ENCODE peak calls at places on chromosomes 2 and 18, in six cellular contexts. Y, F, E, G, W and U are unnamed samples.

GRCh38 chr2:144256996-144257707 is 262.8 kb downstream of the ZEB2 start:
- DNase-seq in Y (no peak), E (no peak), F (peak), W (no peak), G (peak), U (peak)

GRCh38 chr18:8367217-8367988 is 241.8 kb upstream of the RAB12 start:
- DNase-seq in W (peak), E (no peak), Y (peak), G (peak), F (no peak), U (no peak)

GRCh38 chr2:118123561-118124232 is 35.4 kb downstream of the INSIG2 start:
- DNase-seq in F (peak), Y (no peak), W (no peak), G (peak), E (no peak), U (peak)

GRCh38 chr2:238846503-238847431 is 1.1 kb upstream of the TWIST2 start:
- DNase-seq in W (no peak), F (no peak), Y (no peak), G (peak), E (no peak), U (peak)

GRCh38 chr2:208571764-208572131 is 165.2 kb downstream of the PTH2R start:
- DNase-seq in Y (no peak), E (no peak), F (no peak), G (no peak), W (no peak), U (no peak)

GRCh38 chr2:97992836-97993825 is 2.6 kb downstream of the TMEM131 start:
- DNase-seq in W (no peak), F (peak), Y (no peak), G (peak), E (no peak), U (no peak)

GRCh38 chr2:235357881-235358280 is 136.0 kb upstream of the AGAP1 start:
- DNase-seq in W (no peak), Y (no peak), E (no peak), G (no peak), F (no peak), U (no peak)

GRCh38 chr2:136765256-136765735 is at the start of gene THSD7B:
- DNase-seq in G (peak), F (no peak), W (peak), E (no peak), Y (peak), U (no peak)

GRCh38 chr2:176483901-176484568 is 214.8 kb downstream of the MTX2 start:
- DNase-seq in W (no peak), G (no peak), Y (no peak), E (no peak), F (peak), U (no peak)

GRCh38 chr2:28586864-28587263 is 91.0 kb downstream of the PLB1 start:
- DNase-seq in E (no peak), W (peak), Y (peak), F (no peak), G (no peak), U (no peak)

GRCh38 chr2:62016957-62017356 is 111.5 kb downstream of the COMMD1 start:
- DNase-seq in E (no peak), Y (no peak), G (no peak), F (no peak), W (no peak), U (no peak)

GRCh38 chr2:160294339-160294803 is 94.3 kb upstream of the ITGB6 start:
- DNase-seq in F (peak), W (no peak), E (no peak), Y (no peak), G (peak), U (peak)

GRCh38 chr2:49416252-49416651 is 261.9 kb upstream of the FSHR start:
- DNase-seq in E (no peak), F (no peak), G (no peak), Y (no peak), W (no peak), U (no peak)

GRCh38 chr2:98269274-98269673 is 77.0 kb upstream of the CNGA3 start:
- DNase-seq in Y (no peak), W (no peak), G (peak), F (peak), E (no peak), U (peak)

GRCh38 chr2:44360749-44361329 is 455 bp downstream of the PREPL start:
- DNase-seq in G (no peak), W (no peak), F (peak), E (no peak), Y (no peak), U (peak)

GRCh38 chr18:49162226-49162848 is 211.6 kb upstream of the SMAD7 start:
- DNase-seq in F (no peak), W (no peak), G (no peak), Y (peak), E (no peak), U (no peak)
- H3K4me3 ChIP-seq in F (no peak), W (no peak), G (no peak), Y (no peak), E (no peak), U (no peak)

DNA sequence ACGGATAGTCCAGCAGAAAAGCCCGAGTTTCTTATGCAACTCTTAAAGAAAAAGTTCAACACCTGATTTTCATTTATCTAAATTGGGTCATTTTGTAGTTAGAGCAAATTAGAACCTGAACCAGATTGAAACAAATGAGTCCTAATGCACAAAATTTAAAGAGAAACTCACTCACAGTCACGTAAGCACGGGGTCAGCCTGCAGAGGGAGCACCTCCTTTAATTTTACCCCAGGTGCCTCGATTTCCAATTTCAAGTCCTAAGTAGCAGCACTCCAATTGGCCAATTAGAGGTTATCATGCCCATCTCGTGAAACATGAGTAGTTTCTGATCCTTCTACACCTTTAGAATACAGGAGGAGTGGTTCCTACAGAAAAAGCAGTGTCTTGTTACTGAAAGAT is 1929.7 kb upstream of the LRRTM1 start:
- DNase-seq in W (no peak), Y (no peak), E (no peak), G (no peak), F (no peak), U (no peak)
- TF ChIP-seq CTCF in W (no peak), Y (no peak), E (no peak), G (no peak), F (no peak), U (no peak)

GRCh38 chr2:230795856-230796255 is 68.9 kb upstream of the ITM2C start:
- DNase-seq in W (no peak), Y (no peak), G (peak), F (peak), E (no peak), U (peak)

GRCh38 chr2:230793573-230794359 is 71.0 kb upstream of the ITM2C start:
- DNase-seq in F (peak), E (peak), W (no peak), Y (no peak), G (peak), U (peak)

GRCh38 chr2:230797515-230798495 is 66.9 kb upstream of the ITM2C start:
- DNase-seq in G (peak), F (peak), Y (peak), W (no peak), E (no peak), U (no peak)

GRCh38 chr2:230796280-230796862 is 68.4 kb upstream of the ITM2C start:
- DNase-seq in F (peak), W (no peak), E (no peak), Y (no peak), G (no peak), U (peak)

DNA sequence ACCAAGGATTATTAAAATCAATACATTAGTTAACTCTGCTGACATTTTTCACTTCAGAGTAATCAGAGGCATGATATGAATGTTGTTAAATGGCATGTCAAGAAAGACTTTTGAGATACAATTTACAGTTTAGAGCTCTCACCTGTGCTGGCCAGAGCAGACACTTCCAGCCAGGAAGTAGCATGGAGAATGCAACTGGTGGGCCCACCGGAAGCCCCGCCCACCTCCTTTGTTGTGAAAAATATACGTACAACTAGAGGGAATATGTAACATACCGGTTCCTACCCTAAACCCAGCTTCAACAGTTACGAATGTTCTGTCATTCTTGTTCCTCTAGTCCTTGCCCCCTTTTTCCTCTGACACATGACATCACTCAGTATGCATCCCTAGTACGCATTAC is 70.3 kb upstream of the ITM2C start:
- DNase-seq in E (no peak), W (no peak), F (no peak), G (peak), Y (no peak), U (no peak)
- H3K4me3 ChIP-seq in E (no peak), W (no peak), F (no peak), G (no peak), Y (no peak), U (no peak)

GRCh38 chr2:11864724-11865123 is 118.3 kb downstream of the LPIN1 start:
- DNase-seq in W (no peak), E (no peak), G (no peak), F (no peak), Y (no peak), U (no peak)

GRCh38 chr2:11863513-11864328 is 117.3 kb downstream of the LPIN1 start:
- DNase-seq in F (peak), Y (peak), G (peak), E (peak), W (peak), U (peak)

GRCh38 chr2:11861044-11861443 is 114.6 kb downstream of the LPIN1 start:
- DNase-seq in W (no peak), G (no peak), E (no peak), Y (peak), F (no peak), U (no peak)

GRCh38 chr2:11862049-11862448 is 115.6 kb downstream of the LPIN1 start:
- DNase-seq in F (no peak), Y (peak), W (no peak), G (no peak), E (no peak), U (no peak)

DNA sequence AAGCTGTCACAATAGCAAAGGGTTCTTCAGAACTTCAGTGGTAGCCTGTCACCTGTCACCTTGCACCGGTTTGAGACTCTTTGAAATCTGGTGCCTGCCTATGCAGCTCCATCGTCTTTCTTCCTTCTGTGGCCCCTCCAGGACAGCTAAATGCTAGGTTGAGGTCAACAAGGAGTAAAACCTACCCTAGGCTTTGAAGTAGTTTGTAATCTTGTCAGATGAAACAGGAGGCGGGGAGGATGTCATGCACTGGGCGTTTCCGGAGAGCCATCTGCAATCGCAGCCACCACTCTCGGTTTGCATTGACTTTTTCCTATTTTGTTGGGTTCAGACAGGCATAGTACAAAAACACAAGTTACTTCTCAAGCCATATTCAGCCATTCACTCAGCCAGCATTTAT is 116.7 kb downstream of the LPIN1 start:
- DNase-seq in W (no peak), G (no peak), Y (peak), F (no peak), E (no peak), U (no peak)
- TF ChIP-seq CTCF in W (no peak), G (no peak), Y (no peak), F (no peak), E (no peak), U (no peak)

GRCh38 chr2:66733361-66733760 is 298.4 kb downstream of the MEIS1 start:
- DNase-seq in F (peak), W (no peak), G (no peak), E (no peak), Y (no peak), U (no peak)

GRCh38 chr2:66729391-66729790 is 294.5 kb downstream of the MEIS1 start:
- DNase-seq in W (no peak), F (peak), G (peak), Y (no peak), E (no peak), U (peak)

GRCh38 chr2:66730429-66730828 is 295.5 kb downstream of the MEIS1 start:
- DNase-seq in G (no peak), E (no peak), W (no peak), F (no peak), Y (no peak), U (no peak)
- H3K4me3 ChIP-seq in G (no peak), E (no peak), W (no peak), F (no peak), Y (no peak), U (no peak)

DNA sequence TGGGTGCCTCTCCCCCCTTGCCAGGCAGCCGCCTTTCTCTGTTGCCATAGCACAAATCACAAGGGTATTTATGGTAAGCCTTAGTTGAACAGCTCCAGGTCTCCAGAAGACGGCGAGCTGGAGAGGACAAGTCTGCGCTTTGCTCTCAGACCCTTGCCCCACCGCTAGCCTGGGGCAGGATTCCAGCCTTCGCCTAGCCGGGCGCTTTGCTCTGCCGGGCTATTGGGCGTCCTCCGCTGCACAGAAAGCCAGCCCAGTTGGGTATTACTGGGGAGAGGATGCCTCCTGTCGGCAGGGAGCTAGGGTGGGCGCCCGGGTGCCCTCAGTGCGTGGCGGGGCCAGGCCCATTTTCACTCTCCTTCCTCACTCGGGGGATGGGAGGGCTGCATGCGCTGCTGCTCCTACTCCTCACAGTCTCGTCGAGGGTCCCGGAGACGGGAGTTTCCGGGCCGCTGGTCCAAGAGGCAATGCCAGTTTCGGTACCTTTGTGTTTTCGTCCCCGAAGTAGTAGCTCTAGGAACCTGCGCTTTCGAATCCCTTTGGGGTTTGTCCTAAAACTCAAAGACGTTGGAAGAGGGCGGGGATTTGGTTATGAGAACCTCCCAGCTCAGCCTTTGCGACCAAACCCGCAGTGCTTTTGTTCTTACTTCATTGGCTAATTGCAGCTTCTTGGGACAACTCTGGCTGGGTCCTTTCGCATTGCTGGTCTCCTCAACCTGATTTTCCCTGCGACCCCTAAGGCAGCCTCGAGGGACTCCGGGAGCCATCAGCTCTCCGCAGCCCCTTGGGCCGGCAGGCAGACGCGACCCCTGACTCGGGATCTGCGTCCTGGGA is 3.6 kb upstream of the DLX2 start:
- DNase-seq in G (peak), E (no peak), W (no peak), Y (no peak), F (peak), U (peak)
- TF ChIP-seq CTCF in G (peak), E (peak), W (peak), Y (peak), F (peak), U (peak)

DNA sequence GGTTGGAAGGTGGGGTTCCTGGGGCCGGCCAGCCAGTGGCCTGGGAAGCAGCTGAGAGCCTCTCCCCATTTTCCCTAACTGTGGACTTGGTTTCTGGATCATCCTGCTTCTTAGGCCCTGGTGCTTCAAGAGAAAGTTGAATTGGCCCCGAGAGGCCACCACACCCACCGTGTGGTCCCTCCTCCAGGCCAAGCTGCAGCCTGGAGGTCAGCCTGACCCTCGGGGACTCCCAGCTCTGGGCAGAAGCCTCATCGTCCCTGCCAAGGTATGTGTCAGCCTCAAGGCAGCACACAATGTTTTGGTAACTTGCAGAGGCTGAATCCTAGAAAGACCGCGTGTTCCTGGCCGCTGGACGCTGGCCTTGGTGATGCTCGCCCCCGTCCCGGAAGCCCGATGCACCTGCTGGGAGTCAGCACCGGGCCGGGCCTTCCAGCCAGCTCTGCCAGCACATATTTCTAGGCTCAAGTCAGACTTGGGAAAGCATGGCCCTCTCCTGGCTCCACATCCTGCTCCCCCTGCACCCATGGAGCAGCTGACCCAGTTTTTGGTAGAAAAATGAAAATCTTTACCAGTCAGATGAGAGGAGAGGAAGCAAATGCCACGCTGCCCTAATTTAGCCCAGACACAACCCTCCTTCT is 72.6 kb downstream of the ACTR2 start:
- DNase-seq in F (peak), G (peak), Y (peak), E (no peak), W (peak), U (peak)
- H3K4me3 ChIP-seq in F (no peak), G (no peak), Y (no peak), E (no peak), W (no peak), U (peak)

GRCh38 chr2:18752667-18753422 is 163.5 kb upstream of the NT5C1B start:
- DNase-seq in F (peak), Y (no peak), E (no peak), G (peak), W (no peak), U (peak)
- TF ChIP-seq CTCF in F (no peak), Y (no peak), E (no peak), G (peak), W (no peak), U (peak)

GRCh38 chr2:46528880-46529279 is 49.5 kb downstream of the TMEM247 start:
- DNase-seq in Y (no peak), F (no peak), E (no peak), W (no peak), G (no peak), U (no peak)
- H3K4me3 ChIP-seq in Y (no peak), F (no peak), E (no peak), W (no peak), G (no peak), U (no peak)